ENCODE peak calls at places on chromosomes 6 and 20, in four cellular contexts. M is brain microvascular endothelial cell, Z is OCI-LY7, S is stomach. C is an unnamed sample. For H3K36me3, the result is how much of the 10 kb centered on the place peaks cover.

GRCh38 chr6:32968093-32968769 is at the start of gene BRD2:
- DNase-seq in M (peak), Z (peak), S (peak), C (peak)

GRCh38 chr20:6780414-6780813 is 12.9 kb downstream of the BMP2 start:
- DNase-seq in M (no peak), Z (no peak), S (no peak), C (peak)

GRCh38 chr20:21031666-21032065 is 74.5 kb downstream of the LINC00237 start:
- DNase-seq in M (no peak), Z (no peak), S (no peak), C (no peak)

GRCh38 chr6:87029711-87030314 is 65.1 kb downstream of the CGA start:
- DNase-seq in M (peak), Z (peak), S (no peak), C (peak)

GRCh38 chr6:3334579-3334978 is 75.8 kb downstream of the PSMG4 start:
- DNase-seq in M (no peak), Z (no peak), S (peak), C (peak)

GRCh38 chr6:28658475-28659249 is 133.0 kb downstream of the GPX5 start:
- DNase-seq in M (no peak), Z (peak), S (no peak), C (no peak)

GRCh38 chr20:48544402-48545333 is 283.1 kb downstream of the PREX1 start:
- DNase-seq in M (no peak), Z (no peak), S (no peak), C (no peak)

GRCh38 chr20:46087161-46087560 is 2.6 kb downstream of the NCOA5 start:
- DNase-seq in M (no peak), Z (peak), S (no peak), C (no peak)

GRCh38 chr6:109336221-109336955 is 45.9 kb downstream of the CD164 start:
- DNase-seq in M (peak), Z (no peak), S (peak), C (peak)

GRCh38 chr6:160356074-160356754 is 8.0 kb downstream of the SLC22A3 start:
- DNase-seq in M (no peak), Z (no peak), S (no peak), C (no peak)

GRCh38 chr20:47055699-47056369 is 161.2 kb downstream of the EYA2 start:
- DNase-seq in M (no peak), Z (no peak), S (no peak), C (no peak)

GRCh38 chr20:4950437-4950836 is 50.9 kb downstream of the SLC23A2 start:
- DNase-seq in M (no peak), Z (no peak), S (no peak), C (no peak)

GRCh38 chr6:89242574-89243330 is 25.6 kb upstream of the GABRR1 start:
- DNase-seq in M (peak), Z (peak), S (no peak), C (no peak)

GRCh38 chr6:81896561-81896960 is 144.1 kb upstream of the TENT5A start:
- DNase-seq in M (no peak), Z (no peak), S (no peak), C (no peak)

GRCh38 chr6:46972521-46972920 is 50.8 kb upstream of the ADGRF5 start:
- DNase-seq in M (no peak), Z (no peak), S (no peak), C (no peak)

GRCh38 chr6:12265795-12266194 is 24.4 kb upstream of the EDN1 start:
- DNase-seq in M (peak), Z (no peak), S (no peak), C (peak)

GRCh38 chr20:5070570-5070969 is 49.2 kb downstream of the PCNA start:
- DNase-seq in M (no peak), Z (no peak), S (no peak), C (no peak)

DNA sequence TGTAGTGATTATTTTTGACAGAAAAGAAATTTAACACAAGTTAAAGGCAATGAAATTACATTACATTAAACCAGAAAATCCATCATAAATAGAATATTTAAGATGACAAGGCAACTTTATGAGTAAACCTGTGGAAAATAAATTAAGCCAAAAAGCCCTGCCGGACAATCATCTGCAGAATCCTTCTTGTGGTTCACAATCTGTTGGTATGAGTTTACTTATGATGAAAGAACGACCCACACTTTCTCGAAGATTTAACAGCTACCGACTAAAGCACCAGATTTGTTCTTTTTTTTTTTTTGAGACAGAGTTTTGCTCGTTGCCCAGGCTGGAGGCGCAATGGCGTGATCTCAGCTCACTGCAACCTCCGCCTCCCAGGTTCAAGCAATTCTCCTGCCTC is 21.4 kb downstream of the HDAC2 start:
- DNase-seq in M (no peak), Z (no peak), S (no peak), C (no peak)
- H3K36me3 ChIP-seq in M (under half), Z (half or more), S (half or more), C (under half)

GRCh38 chr6:134846865-134847264 is 103.0 kb downstream of the ALDH8A1 start:
- DNase-seq in M (no peak), Z (no peak), S (no peak), C (no peak)
- TF ChIP-seq CTCF in M (no peak), Z (no peak), S (no peak), C (no peak)

GRCh38 chr20:32153156-32153665 is 43.7 kb downstream of the TM9SF4 start:
- DNase-seq in M (no peak), Z (no peak), S (no peak), C (no peak)

GRCh38 chr20:32155017-32155965 is 45.8 kb downstream of the TM9SF4 start:
- DNase-seq in M (peak), Z (peak), S (peak), C (peak)

GRCh38 chr20:32152421-32153155 is 43.1 kb downstream of the TM9SF4 start:
- DNase-seq in M (no peak), Z (no peak), S (no peak), C (no peak)

GRCh38 chr20:32150291-32150848 is 40.9 kb downstream of the TM9SF4 start:
- DNase-seq in M (no peak), Z (no peak), S (no peak), C (no peak)

GRCh38 chr20:32153771-32154170 is 44.3 kb downstream of the TM9SF4 start:
- DNase-seq in M (no peak), Z (no peak), S (no peak), C (no peak)
- H3K36me3 ChIP-seq in M (half or more), Z (half or more), S (half or more), C (under half)

GRCh38 chr6:90274481-90275030 is 22.1 kb downstream of the BACH2 start:
- DNase-seq in M (no peak), Z (peak), S (peak), C (peak)
- TF ChIP-seq CTCF in M (peak), Z (peak), S (no peak), C (no peak)

C was measured in body of pancreas.